ENCODE peak calls at places on chromosomes 12 and 14, in eight cellular contexts. V is activated CD4-positive, alpha-beta memory T cell treated with anti-CD3 and anti-CD28 coated beads for 36 hours; Y is lower leg skin; Q is tibial nerve; C is cardiac muscle cell; H is OCI-LY7; B is NCI-H524 treated with DMSO at 0.1 percent for 48 hours; Z is dermis blood vessel endothelial cell. M is an unnamed sample.

GRCh38 chr14:23602181-23603095 is 23.8 kb upstream of the JPH4 start:
- DNase-seq in V (no peak), Y (no peak), Q (no peak), C (no peak), H (no peak), B (no peak), Z (no peak), M (no peak)

GRCh38 chr12:100675432-100675831 is 101.9 kb downstream of the GAS2L3 start:
- DNase-seq in V (no peak), Y (no peak), Q (peak; percentile 48), C (peak; percentile 81), H (no peak), B (no peak), Z (peak; percentile 86), M (no peak)

GRCh38 chr14:68558096-68558495 is 234.8 kb downstream of the ZFP36L1 start:
- DNase-seq in V (no peak), Y (peak; percentile 73), Q (no peak), C (no peak), H (no peak), B (no peak), Z (no peak), M (no peak)

GRCh38 chr14:68479247-68479646 is 313.6 kb downstream of the ZFP36L1 start:
- DNase-seq in V (no peak), Y (no peak), Q (no peak), C (peak; percentile 41), H (no peak), B (no peak), Z (peak; percentile 51), M (no peak)

GRCh38 chr12:108967869-108968540 is 52.9 kb downstream of the SVOP start:
- DNase-seq in V (no peak), Y (no peak), Q (no peak), C (peak; percentile 16), H (peak; percentile 57), B (no peak), Z (peak; percentile 19), M (no peak)

GRCh38 chr12:124404162-124404561 is 109.3 kb downstream of the RFLNA start:
- DNase-seq in V (no peak), Y (no peak), Q (no peak), C (no peak), H (no peak), B (no peak), Z (no peak), M (no peak)

GRCh38 chr12:106898001-106898966 is 57.4 kb upstream of the TMEM263 start:
- DNase-seq in V (no peak), Y (no peak), Q (no peak), C (no peak), H (no peak), B (no peak), Z (no peak), M (no peak)

GRCh38 chr12:76706099-76706498 is 57.8 kb upstream of the ZDHHC17 start:
- DNase-seq in V (no peak), Y (no peak), Q (no peak), C (peak; percentile 40), H (peak; percentile 4), B (no peak), Z (no peak), M (no peak)

GRCh38 chr14:93941293-93941910 is 14.3 kb downstream of the FAM181A start:
- DNase-seq in V (no peak), Y (no peak), Q (no peak), C (peak; percentile 63), H (no peak), B (peak; percentile 64), Z (peak; percentile 62), M (no peak)

GRCh38 chr14:99733551-99734405 is 49.7 kb downstream of the CYP46A1 start:
- DNase-seq in V (peak; percentile 7), Y (peak; percentile 84), Q (no peak), C (no peak), H (no peak), B (no peak), Z (peak; percentile 71), M (no peak)